ENCODE peak calls at places on chromosomes 3 and 15, in four cellular contexts. W is posterior vena cava, K is neural crest cell, V is nephron progenitor cell. Z is an unnamed sample.

GRCh38 chr3:157463819-157464218 is 27.2 kb downstream of the PTX3 start:
- DNase-seq in W (no peak), K (no peak), V (no peak), Z (no peak)

GRCh38 chr3:102038477-102039142 is 189.3 kb downstream of the NFKBIZ start:
- DNase-seq in W (no peak), K (no peak), V (no peak), Z (peak; percentile 50)

GRCh38 chr3:107943860-107944543 is 146.8 kb downstream of the CD47 start:
- DNase-seq in W (no peak), K (no peak), V (no peak), Z (no peak)

GRCh38 chr3:114545196-114545595 is 251.4 kb downstream of the TIGIT start:
- DNase-seq in W (no peak), K (no peak), V (no peak), Z (no peak)

GRCh38 chr15:34109775-34110663 is 8.1 kb downstream of the PGBD4 start:
- DNase-seq in W (no peak), K (no peak), V (no peak), Z (peak; percentile 28)

GRCh38 chr3:133213942-133214341 is 175.8 kb downstream of the TMEM108 start:
- DNase-seq in W (no peak), K (no peak), V (no peak), Z (no peak)

GRCh38 chr3:139491966-139492365 is 15.7 kb upstream of the RBP2 start:
- DNase-seq in W (no peak), K (no peak), V (no peak), Z (no peak)

GRCh38 chr3:141486416-141486734 is 452 bp upstream of the RASA2 start:
- DNase-seq in W (no peak), K (no peak), V (peak; percentile 13), Z (no peak)

GRCh38 chr3:4492240-4493007 is 724 bp upstream of the ITPR1 start:
- DNase-seq in W (peak; percentile 83), K (peak; percentile 23), V (peak; percentile 57), Z (no peak)

GRCh38 chr3:46646700-46647099 is 34.4 kb downstream of the FAM240A start:
- DNase-seq in W (no peak), K (no peak), V (no peak), Z (no peak)

GRCh38 chr15:78618490-78618934 is 2.3 kb downstream of the CHRNA3 start:
- DNase-seq in W (peak; percentile 92), K (peak; percentile 98), V (peak; percentile 97), Z (peak; percentile 89)

GRCh38 chr15:90694987-90695386 is 22.2 kb upstream of the BLM start:
- DNase-seq in W (no peak), K (no peak), V (no peak), Z (no peak)

GRCh38 chr3:129016366-129016724 is 15.2 kb downstream of the EFCC1 start:
- DNase-seq in W (no peak), K (no peak), V (no peak), Z (no peak)

GRCh38 chr15:101168463-101168824 is 83.4 kb downstream of the CHSY1 start:
- DNase-seq in W (peak; percentile 91), K (no peak), V (no peak), Z (no peak)

GRCh38 chr3:30511524-30512278 is 94.7 kb upstream of the TGFBR2 start:
- DNase-seq in W (peak; percentile 77), K (no peak), V (no peak), Z (no peak)

GRCh38 chr3:185813691-185814215 is 11.1 kb downstream of the IGF2BP2 start:
- DNase-seq in W (no peak), K (no peak), V (no peak), Z (no peak)

GRCh38 chr3:71614426-71614825 is 30.9 kb upstream of the FOXP1 start:
- DNase-seq in W (no peak), K (no peak), V (no peak), Z (no peak)

GRCh38 chr15:85752591-85752990 is 42.1 kb downstream of the KLHL25 start:
- DNase-seq in W (peak; percentile 73), K (no peak), V (no peak), Z (no peak)

GRCh38 chr3:12143949-12144504 is 14.7 kb downstream of the TIMP4 start:
- DNase-seq in W (peak; percentile 85), K (no peak), V (no peak), Z (no peak)

GRCh38 chr3:67863869-67864268 is 209.5 kb upstream of the SUCLG2 start:
- DNase-seq in W (no peak), K (no peak), V (no peak), Z (no peak)

GRCh38 chr3:107430214-107431047 is 53.2 kb downstream of the CCDC54 start:
- DNase-seq in W (no peak), K (no peak), V (no peak), Z (peak; percentile 21)

GRCh38 chr3:40309925-40310635 is 573 bp downstream of the EIF1B start:
- DNase-seq in W (peak; percentile 86), K (peak; percentile 44), V (peak; percentile 62), Z (no peak)

GRCh38 chr15:39595621-39596221 is 14.8 kb downstream of the THBS1 start:
- DNase-seq in W (no peak), K (no peak), V (no peak), Z (no peak)

GRCh38 chr3:175479175-175479574 is 620.0 kb downstream of the NAALADL2 start:
- DNase-seq in W (no peak), K (no peak), V (no peak), Z (no peak)

GRCh38 chr3:12758025-12758830 is 831 bp downstream of the TMEM40 start:
- DNase-seq in W (peak; percentile 86), K (no peak), V (no peak), Z (peak; percentile 58)

GRCh38 chr15:71364117-71364584 is 248.9 kb downstream of the THSD4 start:
- DNase-seq in W (no peak), K (no peak), V (no peak), Z (no peak)

GRCh38 chr3:136120373-136121348 is 75.5 kb downstream of the MSL2 start:
- DNase-seq in W (no peak), K (no peak), V (no peak), Z (no peak)

GRCh38 chr15:68560501-68561113 is 18.2 kb upstream of the CORO2B start:
- DNase-seq in W (peak; percentile 79), K (no peak), V (no peak), Z (no peak)

GRCh38 chr3:136708339-136708985 is 43.7 kb downstream of the STAG1 start:
- DNase-seq in W (no peak), K (no peak), V (no peak), Z (no peak)

GRCh38 chr3:74268753-74269152 is 345.7 kb downstream of the CNTN3 start:
- DNase-seq in W (no peak), K (no peak), V (no peak), Z (no peak)

GRCh38 chr3:172167892-172168648 is 128.7 kb downstream of the FNDC3B start:
- DNase-seq in W (no peak), K (no peak), V (no peak), Z (no peak)

GRCh38 chr3:9430733-9431132 is 33.3 kb downstream of the SETD5 start:
- DNase-seq in W (no peak), K (no peak), V (no peak), Z (no peak)

GRCh38 chr3:193851416-193851815 is 258.4 kb downstream of the OPA1 start:
- DNase-seq in W (no peak), K (no peak), V (no peak), Z (no peak)

Z was measured in GM20000.